ENCODE peak calls at places on chromosomes 11 and 22, in seven cellular contexts. L, M, W, Z, D, K and I are unnamed samples.
A peak's percentile ranks its signal among the peaks of the same experiment; 100 is the strongest.

GRCh38 chr11:119745112-119745511 is 16.1 kb upstream of the NECTIN1 start:
- DNase-seq in L (no peak), M (no peak), D (no peak), Z (no peak), W (no peak), K (no peak), I (no peak)

GRCh38 chr11:22711880-22712279 is 45.5 kb downstream of the GAS2 start:
- DNase-seq in K (no peak), D (no peak), M (no peak), L (no peak), W (no peak), Z (no peak), I (no peak)

GRCh38 chr11:44505591-44506054 is 59.8 kb upstream of the CD82 start:
- DNase-seq in Z (no peak), L (no peak), D (no peak), M (no peak), K (peak; percentile 55), W (no peak), I (no peak)

GRCh38 chr11:44973634-44974401 is 23.1 kb upstream of the TP53I11 start:
- DNase-seq in W (no peak), M (no peak), D (no peak), Z (no peak), L (no peak), K (no peak), I (peak; percentile 77)

GRCh38 chr11:125874556-125875124 is 12.8 kb upstream of the HYLS1 start:
- DNase-seq in M (peak; percentile 56), Z (peak; percentile 69), D (peak; percentile 76), K (peak; percentile 72), L (peak; percentile 44), W (no peak), I (peak; percentile 77)

GRCh38 chr22:39448205-39449054 is 8.4 kb upstream of the MGAT3 start:
- DNase-seq in Z (no peak), M (no peak), D (no peak), K (no peak), L (no peak), W (no peak), I (peak; percentile 35)

GRCh38 chr11:2570841-2571597 is 126.2 kb downstream of the KCNQ1 start:
- DNase-seq in M (no peak), D (no peak), Z (no peak), L (no peak), W (no peak), K (no peak), I (no peak)

GRCh38 chr11:63536669-63537292 is at the start of gene PLAAT4:
- DNase-seq in W (peak; percentile 45), L (no peak), M (no peak), K (peak; percentile 45), Z (peak; percentile 16), D (no peak), I (peak; percentile 58)

GRCh38 chr11:78048561-78048960 is 15.1 kb upstream of the THRSP start:
- DNase-seq in W (no peak), K (no peak), Z (no peak), M (no peak), L (no peak), D (no peak), I (no peak)

GRCh38 chr11:109184376-109184775 is 237.6 kb upstream of the C11orf87 start:
- DNase-seq in Z (no peak), M (no peak), W (no peak), K (no peak), L (no peak), D (no peak), I (no peak)

GRCh38 chr11:71342951-71343827 is 90.8 kb upstream of the SHANK2 start:
- DNase-seq in D (peak; percentile 86), Z (peak; percentile 77), L (peak; percentile 40), K (peak; percentile 67), M (peak; percentile 60), W (no peak), I (peak; percentile 49)
- TF ChIP-seq MAX in D (peak; percentile 18), Z (peak; percentile 19), L (no peak), K (no peak), M (no peak), W (no peak), I (no peak)

GRCh38 chr11:114058871-114059277 is 637 bp upstream of the ZBTB16 start:
- DNase-seq in W (no peak), M (no peak), K (no peak), Z (no peak), L (no peak), D (peak; percentile 56), I (peak; percentile 45)
- TF ChIP-seq CTCF in W (no peak), M (no peak), K (no peak), Z (no peak), L (no peak), D (no peak), I (no peak)

GRCh38 chr11:88330826-88331428 is 6.6 kb downstream of the CTSC start:
- DNase-seq in K (no peak), Z (no peak), D (no peak), L (no peak), W (no peak), M (no peak), I (no peak)

GRCh38 chr11:88332851-88333250 is 4.7 kb downstream of the CTSC start:
- DNase-seq in W (no peak), M (no peak), Z (no peak), L (no peak), D (no peak), K (no peak), I (no peak)

GRCh38 chr11:88327462-88328143 is 9.9 kb downstream of the CTSC start:
- DNase-seq in L (no peak), M (no peak), D (no peak), Z (no peak), K (no peak), W (no peak), I (no peak)

GRCh38 chr11:88327061-88327460 is 10.5 kb downstream of the CTSC start:
- DNase-seq in Z (no peak), D (no peak), M (no peak), W (no peak), L (no peak), K (no peak), I (no peak)

GRCh38 chr11:88329563-88330250 is 7.8 kb downstream of the CTSC start:
- DNase-seq in W (no peak), K (no peak), M (no peak), D (no peak), L (no peak), Z (no peak), I (no peak)
- TF ChIP-seq POLR2A in W (peak; percentile 51), K (no peak), M (no peak), D (peak; percentile 27), L (no peak), Z (no peak), I (no peak)

GRCh38 chr22:22121445-22121844 is 123.1 kb upstream of the VPREB1 start:
- DNase-seq in M (no peak), Z (no peak), D (no peak), L (no peak), W (no peak), K (no peak), I (no peak)
- TF ChIP-seq MAX in M (no peak), Z (no peak), D (no peak), L (no peak), W (no peak), K (no peak), I (no peak)

DNA sequence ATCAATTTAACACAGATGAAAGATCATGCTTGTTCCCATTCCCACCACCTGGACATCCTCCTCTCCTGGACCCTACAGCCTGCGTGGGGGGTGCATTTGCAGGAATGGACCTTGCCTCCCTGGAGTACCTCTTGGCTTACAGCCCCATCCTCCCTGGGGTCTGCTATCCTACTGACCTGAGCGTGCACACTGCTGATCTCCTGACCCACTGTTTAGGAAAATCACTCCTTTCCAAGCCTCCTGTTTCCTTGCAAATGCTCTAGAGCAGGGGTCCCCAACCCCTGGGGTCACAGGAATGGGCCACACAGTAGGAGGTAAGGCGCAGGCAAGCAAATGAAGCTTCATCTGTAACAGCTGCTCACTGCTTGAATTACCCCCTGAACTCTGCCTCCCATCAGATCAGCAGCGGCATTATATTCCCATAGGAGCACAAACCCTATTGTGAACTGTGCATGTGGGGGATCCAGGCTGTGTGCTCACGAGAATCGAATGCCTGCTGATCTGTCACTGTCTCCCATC is 88.2 kb upstream of the SEPTIN5 start:
- DNase-seq in K (no peak), D (no peak), W (no peak), Z (no peak), L (no peak), M (no peak), I (no peak)
- TF ChIP-seq CTCF in K (no peak), D (no peak), W (no peak), Z (no peak), L (no peak), M (no peak), I (no peak)

DNA sequence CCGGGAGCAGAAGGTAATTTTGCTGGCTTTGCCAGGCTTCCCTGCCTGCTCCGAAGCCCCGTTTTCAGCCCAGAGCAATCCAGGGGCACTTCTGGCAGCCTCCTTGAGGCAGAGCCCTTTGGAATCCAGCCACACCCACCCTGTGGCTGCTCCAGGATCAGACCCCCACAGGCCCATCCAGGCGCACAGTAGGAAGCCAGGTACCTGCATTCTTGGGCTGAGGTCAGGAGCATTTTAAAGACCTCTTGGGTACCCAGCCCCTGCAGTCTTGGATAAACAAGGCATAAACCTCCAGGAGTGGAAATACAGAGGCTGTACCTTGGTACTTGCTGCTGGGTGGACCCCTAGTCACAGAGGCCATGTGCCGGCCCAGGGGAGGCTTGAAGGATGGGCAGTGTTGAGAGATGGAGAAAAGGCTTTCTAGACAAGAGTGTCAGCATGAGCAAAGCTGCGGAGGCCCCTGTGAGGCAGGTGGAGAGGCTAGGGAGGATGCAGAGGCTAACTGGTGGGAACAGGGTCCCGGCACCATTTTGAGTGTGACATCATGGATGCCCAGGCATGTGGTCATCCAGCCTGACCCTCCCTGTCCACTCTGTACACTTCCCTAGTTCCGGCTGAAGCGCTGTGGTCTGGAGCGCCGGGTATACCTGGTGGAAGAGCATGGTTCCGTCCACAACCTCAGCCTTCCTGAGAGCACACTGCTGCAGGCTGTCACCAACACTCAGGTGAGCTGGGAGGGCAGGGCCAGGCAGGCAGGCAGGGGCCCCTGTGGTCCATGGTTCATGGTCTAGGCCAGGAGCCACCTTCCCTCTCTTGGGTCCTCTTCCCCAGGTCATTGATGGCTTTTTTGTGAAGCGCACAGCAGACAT is 3.9 kb downstream of the MUS81 start:
- DNase-seq in Z (no peak), L (no peak), D (no peak), M (no peak), K (no peak), W (no peak), I (no peak)
- TF ChIP-seq POLR2A in Z (no peak), L (no peak), D (no peak), M (no peak), K (no peak), W (no peak), I (no peak)

DNA sequence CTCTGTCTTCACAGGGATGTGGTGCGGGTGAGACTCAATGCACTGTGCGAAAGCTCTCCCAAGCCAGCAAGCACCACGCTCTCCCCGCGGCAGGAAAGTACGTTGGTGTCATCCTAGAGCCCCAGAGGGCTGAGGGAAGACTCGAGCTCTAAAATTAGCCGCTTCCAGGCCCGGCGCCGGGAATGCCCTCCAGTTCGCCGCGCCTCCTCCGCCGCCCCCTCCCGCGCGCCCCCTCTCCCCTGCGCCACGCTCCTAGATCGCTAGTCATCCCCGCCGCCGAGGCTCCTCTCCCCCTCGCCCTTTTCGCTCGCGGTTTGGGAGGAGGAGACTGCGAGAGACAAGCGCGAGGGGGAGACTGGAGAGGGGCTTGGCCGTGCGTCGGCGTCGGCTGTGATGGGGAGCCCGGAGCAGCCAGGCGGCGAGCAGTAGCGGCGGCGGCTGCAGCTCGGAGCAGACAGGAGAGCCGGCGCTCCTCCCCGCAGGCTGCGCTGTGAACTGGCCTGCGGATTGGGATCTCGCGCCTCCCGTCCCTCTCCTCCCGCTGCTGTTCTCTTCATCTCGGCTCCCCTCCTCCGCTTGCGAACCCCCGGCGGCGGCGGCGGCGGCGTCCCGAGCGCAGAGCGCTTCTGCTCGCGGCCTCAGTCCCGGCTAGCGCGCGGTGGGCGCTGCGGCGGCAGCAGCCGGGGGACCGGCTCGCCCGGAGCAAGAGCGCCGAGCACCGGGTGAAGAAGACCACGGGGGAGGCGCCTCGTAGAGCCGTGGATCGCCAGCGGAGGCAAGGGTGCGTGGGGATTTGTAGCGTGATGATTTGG is at the start of gene FAT3:
- DNase-seq in Z (no peak), K (no peak), L (no peak), D (peak; percentile 77), M (peak; percentile 56), W (no peak), I (no peak)
- TF ChIP-seq MAX in Z (no peak), K (no peak), L (no peak), D (peak; percentile 2), M (no peak), W (no peak), I (no peak)